ENCODE peak calls at places on chromosomes 11 and 22, in seven cellular contexts. One of them, this sample, is unnamed. For H3K4me1, the result is how much of the 10 kb centered on the place peaks cover.

GRCh38 chr11:124745835-124746620 is 6.0 kb downstream of the VSIG2 start:
- DNase-seq in stomach: no peak
- DNase-seq in Peyer's patch: peak
- DNase-seq in cardiac muscle cell: no peak
- DNase-seq in heart right ventricle: no peak
- DNase-seq in iPS DF 6.9: no peak
- DNase-seq in fibroblast of lung: no peak
- DNase-seq in this sample: no peak

GRCh38 chr11:79438631-79439429 is 2.0 kb downstream of the TENM4 start:
- DNase-seq in stomach: no peak
- DNase-seq in Peyer's patch: no peak
- DNase-seq in cardiac muscle cell: peak
- DNase-seq in heart right ventricle: peak
- DNase-seq in iPS DF 6.9: no peak
- DNase-seq in fibroblast of lung: peak
- DNase-seq in this sample: peak

GRCh38 chr11:10459029-10459970 is 4.2 kb downstream of the AMPD3 start:
- DNase-seq in stomach: no peak
- DNase-seq in Peyer's patch: no peak
- DNase-seq in cardiac muscle cell: peak
- DNase-seq in heart right ventricle: no peak
- DNase-seq in iPS DF 6.9: no peak
- DNase-seq in fibroblast of lung: no peak
- DNase-seq in this sample: no peak

GRCh38 chr22:35631597-35631996 is 14.5 kb upstream of the MB start:
- DNase-seq in stomach: peak
- DNase-seq in Peyer's patch: peak
- DNase-seq in cardiac muscle cell: peak
- DNase-seq in heart right ventricle: no peak
- DNase-seq in iPS DF 6.9: peak
- DNase-seq in fibroblast of lung: peak
- DNase-seq in this sample: no peak

GRCh38 chr22:45441158-45441557 is 27.7 kb downstream of the RIBC2 start:
- DNase-seq in stomach: peak
- DNase-seq in Peyer's patch: no peak
- DNase-seq in cardiac muscle cell: peak
- DNase-seq in heart right ventricle: peak
- DNase-seq in iPS DF 6.9: no peak
- DNase-seq in fibroblast of lung: peak
- DNase-seq in this sample: peak

GRCh38 chr11:24587655-24588054 is 90.8 kb downstream of the LUZP2 start:
- DNase-seq in stomach: no peak
- DNase-seq in Peyer's patch: no peak
- DNase-seq in cardiac muscle cell: peak
- DNase-seq in heart right ventricle: no peak
- DNase-seq in iPS DF 6.9: no peak
- DNase-seq in fibroblast of lung: peak
- DNase-seq in this sample: no peak

GRCh38 chr11:33197915-33198727 is 36.8 kb upstream of the CSTF3 start:
- DNase-seq in stomach: no peak
- DNase-seq in Peyer's patch: no peak
- DNase-seq in cardiac muscle cell: peak
- DNase-seq in heart right ventricle: no peak
- DNase-seq in iPS DF 6.9: no peak
- DNase-seq in fibroblast of lung: peak
- DNase-seq in this sample: no peak

GRCh38 chr11:26263769-26264168 is 68.2 kb upstream of the ANO3 start:
- DNase-seq in stomach: no peak
- DNase-seq in Peyer's patch: no peak
- DNase-seq in cardiac muscle cell: no peak
- DNase-seq in heart right ventricle: no peak
- DNase-seq in iPS DF 6.9: no peak
- DNase-seq in fibroblast of lung: no peak
- DNase-seq in this sample: no peak

GRCh38 chr22:22776121-22776520 is 111.5 kb upstream of the IGLL5 start:
- DNase-seq in stomach: no peak
- DNase-seq in Peyer's patch: no peak
- DNase-seq in cardiac muscle cell: no peak
- DNase-seq in heart right ventricle: no peak
- DNase-seq in iPS DF 6.9: no peak
- DNase-seq in fibroblast of lung: no peak
- DNase-seq in this sample: no peak

GRCh38 chr22:50609599-50609998 is 9.0 kb downstream of the MAPK8IP2 start:
- DNase-seq in stomach: no peak
- DNase-seq in Peyer's patch: no peak
- DNase-seq in cardiac muscle cell: no peak
- DNase-seq in heart right ventricle: no peak
- DNase-seq in iPS DF 6.9: no peak
- DNase-seq in fibroblast of lung: no peak
- DNase-seq in this sample: no peak

GRCh38 chr11:43825217-43825816 is 55.3 kb upstream of the ALKBH3 start:
- DNase-seq in stomach: no peak
- DNase-seq in Peyer's patch: no peak
- DNase-seq in cardiac muscle cell: peak
- DNase-seq in heart right ventricle: no peak
- DNase-seq in iPS DF 6.9: no peak
- DNase-seq in fibroblast of lung: peak
- DNase-seq in this sample: no peak

GRCh38 chr11:206516-207212 is 535 bp downstream of the BET1L start:
- DNase-seq in stomach: peak
- DNase-seq in Peyer's patch: peak
- DNase-seq in cardiac muscle cell: no peak
- DNase-seq in heart right ventricle: no peak
- DNase-seq in iPS DF 6.9: no peak
- DNase-seq in fibroblast of lung: no peak
- DNase-seq in this sample: no peak

GRCh38 chr11:45090607-45091006 is 55.8 kb upstream of the PRDM11 start:
- DNase-seq in stomach: no peak
- DNase-seq in Peyer's patch: no peak
- DNase-seq in cardiac muscle cell: no peak
- DNase-seq in heart right ventricle: no peak
- DNase-seq in iPS DF 6.9: no peak
- DNase-seq in fibroblast of lung: no peak
- DNase-seq in this sample: no peak
- H3K4me1 ChIP-seq in stomach: under half
- H3K4me1 ChIP-seq in Peyer's patch: under half
- H3K4me1 ChIP-seq in cardiac muscle cell: under half
- H3K4me1 ChIP-seq in heart right ventricle: half or more
- H3K4me1 ChIP-seq in iPS DF 6.9: under half
- H3K4me1 ChIP-seq in fibroblast of lung: half or more
- H3K4me1 ChIP-seq in this sample: half or more

GRCh38 chr11:7904910-7905309 is 26.2 kb downstream of the OR10A6 start:
- DNase-seq in stomach: no peak
- DNase-seq in Peyer's patch: no peak
- DNase-seq in cardiac muscle cell: no peak
- DNase-seq in heart right ventricle: no peak
- DNase-seq in iPS DF 6.9: no peak
- DNase-seq in fibroblast of lung: peak
- DNase-seq in this sample: no peak

GRCh38 chr11:7907121-7907520 is 23.9 kb downstream of the OR10A6 start:
- DNase-seq in stomach: no peak
- DNase-seq in Peyer's patch: no peak
- DNase-seq in cardiac muscle cell: no peak
- DNase-seq in heart right ventricle: no peak
- DNase-seq in iPS DF 6.9: no peak
- DNase-seq in fibroblast of lung: no peak
- DNase-seq in this sample: no peak

GRCh38 chr11:7905961-7906429 is 25.1 kb downstream of the OR10A6 start:
- DNase-seq in stomach: peak
- DNase-seq in Peyer's patch: no peak
- DNase-seq in cardiac muscle cell: no peak
- DNase-seq in heart right ventricle: no peak
- DNase-seq in iPS DF 6.9: no peak
- DNase-seq in fibroblast of lung: no peak
- DNase-seq in this sample: no peak

GRCh38 chr11:7906481-7906880 is 24.6 kb downstream of the OR10A6 start:
- DNase-seq in stomach: no peak
- DNase-seq in Peyer's patch: no peak
- DNase-seq in cardiac muscle cell: no peak
- DNase-seq in heart right ventricle: no peak
- DNase-seq in iPS DF 6.9: no peak
- DNase-seq in fibroblast of lung: no peak
- DNase-seq in this sample: no peak

GRCh38 chr11:7905549-7905948 is 25.5 kb downstream of the OR10A6 start:
- DNase-seq in stomach: no peak
- DNase-seq in Peyer's patch: no peak
- DNase-seq in cardiac muscle cell: no peak
- DNase-seq in heart right ventricle: no peak
- DNase-seq in iPS DF 6.9: no peak
- DNase-seq in fibroblast of lung: no peak
- DNase-seq in this sample: no peak
- H3K27ac ChIP-seq in stomach: peak
- H3K27ac ChIP-seq in Peyer's patch: no peak
- H3K27ac ChIP-seq in cardiac muscle cell: no peak
- H3K27ac ChIP-seq in heart right ventricle: no peak
- H3K27ac ChIP-seq in iPS DF 6.9: no peak
- H3K27ac ChIP-seq in fibroblast of lung: no peak
- H3K27ac ChIP-seq in this sample: no peak

DNA sequence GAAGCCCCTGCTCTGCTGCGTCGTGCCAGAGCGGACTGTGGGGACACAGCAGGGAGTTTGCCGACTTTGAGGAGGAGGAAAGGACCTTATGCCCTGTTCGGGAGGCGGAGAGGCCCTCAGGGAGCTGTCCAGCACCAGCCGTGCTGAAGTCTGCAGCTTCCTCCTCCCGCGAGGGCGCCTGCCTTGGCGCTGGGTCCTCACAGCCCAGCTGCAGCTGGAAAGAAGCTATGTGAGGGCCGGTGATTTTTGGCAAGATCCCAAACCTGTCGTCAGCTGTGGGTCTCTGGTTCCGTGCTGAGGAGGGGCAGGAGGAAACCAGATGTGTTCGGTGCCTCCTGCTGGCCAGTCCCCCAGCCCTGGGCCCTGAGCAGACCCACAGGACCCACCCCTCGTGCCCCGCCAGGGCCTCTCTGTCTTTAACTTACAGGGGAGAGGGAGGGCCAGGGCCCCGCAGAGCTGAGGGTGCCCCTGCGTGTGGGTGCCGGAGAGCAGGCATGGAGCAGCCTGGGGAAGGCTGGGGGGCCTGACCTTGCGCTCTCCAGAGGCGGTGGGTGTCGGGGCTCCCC is 12.0 kb downstream of the BRSK2 start:
- DNase-seq in stomach: peak
- DNase-seq in Peyer's patch: peak
- DNase-seq in cardiac muscle cell: peak
- DNase-seq in heart right ventricle: peak
- DNase-seq in iPS DF 6.9: no peak
- DNase-seq in fibroblast of lung: peak
- DNase-seq in this sample: peak
- H3K4me1 ChIP-seq in stomach: under half
- H3K4me1 ChIP-seq in Peyer's patch: under half
- H3K4me1 ChIP-seq in cardiac muscle cell: under half
- H3K4me1 ChIP-seq in heart right ventricle: under half
- H3K4me1 ChIP-seq in iPS DF 6.9: under half
- H3K4me1 ChIP-seq in fibroblast of lung: under half
- H3K4me1 ChIP-seq in this sample: under half

GRCh38 chr11:102792604-102793003 is 5.4 kb downstream of the MMP1 start:
- DNase-seq in stomach: no peak
- DNase-seq in Peyer's patch: no peak
- DNase-seq in cardiac muscle cell: no peak
- DNase-seq in heart right ventricle: no peak
- DNase-seq in iPS DF 6.9: no peak
- DNase-seq in fibroblast of lung: no peak
- DNase-seq in this sample: no peak

GRCh38 chr11:102788334-102789035 is 8.1 kb upstream of the MMP10 start:
- DNase-seq in stomach: no peak
- DNase-seq in Peyer's patch: no peak
- DNase-seq in cardiac muscle cell: no peak
- DNase-seq in heart right ventricle: no peak
- DNase-seq in iPS DF 6.9: no peak
- DNase-seq in fibroblast of lung: no peak
- DNase-seq in this sample: no peak

GRCh38 chr11:102793677-102794290 is 4.2 kb downstream of the MMP1 start:
- DNase-seq in stomach: no peak
- DNase-seq in Peyer's patch: no peak
- DNase-seq in cardiac muscle cell: no peak
- DNase-seq in heart right ventricle: no peak
- DNase-seq in iPS DF 6.9: no peak
- DNase-seq in fibroblast of lung: no peak
- DNase-seq in this sample: no peak

GRCh38 chr11:102794382-102794781 is 3.6 kb downstream of the MMP1 start:
- DNase-seq in stomach: no peak
- DNase-seq in Peyer's patch: no peak
- DNase-seq in cardiac muscle cell: peak
- DNase-seq in heart right ventricle: no peak
- DNase-seq in iPS DF 6.9: peak
- DNase-seq in fibroblast of lung: no peak
- DNase-seq in this sample: no peak

GRCh38 chr11:102791271-102792036 is 6.5 kb downstream of the MMP1 start:
- DNase-seq in stomach: no peak
- DNase-seq in Peyer's patch: no peak
- DNase-seq in cardiac muscle cell: no peak
- DNase-seq in heart right ventricle: no peak
- DNase-seq in iPS DF 6.9: no peak
- DNase-seq in fibroblast of lung: no peak
- DNase-seq in this sample: no peak
- H3K27ac ChIP-seq in stomach: peak
- H3K27ac ChIP-seq in Peyer's patch: no peak
- H3K27ac ChIP-seq in cardiac muscle cell: no peak
- H3K27ac ChIP-seq in heart right ventricle: no peak
- H3K27ac ChIP-seq in iPS DF 6.9: no peak
- H3K27ac ChIP-seq in fibroblast of lung: no peak
- H3K27ac ChIP-seq in this sample: no peak

DNA sequence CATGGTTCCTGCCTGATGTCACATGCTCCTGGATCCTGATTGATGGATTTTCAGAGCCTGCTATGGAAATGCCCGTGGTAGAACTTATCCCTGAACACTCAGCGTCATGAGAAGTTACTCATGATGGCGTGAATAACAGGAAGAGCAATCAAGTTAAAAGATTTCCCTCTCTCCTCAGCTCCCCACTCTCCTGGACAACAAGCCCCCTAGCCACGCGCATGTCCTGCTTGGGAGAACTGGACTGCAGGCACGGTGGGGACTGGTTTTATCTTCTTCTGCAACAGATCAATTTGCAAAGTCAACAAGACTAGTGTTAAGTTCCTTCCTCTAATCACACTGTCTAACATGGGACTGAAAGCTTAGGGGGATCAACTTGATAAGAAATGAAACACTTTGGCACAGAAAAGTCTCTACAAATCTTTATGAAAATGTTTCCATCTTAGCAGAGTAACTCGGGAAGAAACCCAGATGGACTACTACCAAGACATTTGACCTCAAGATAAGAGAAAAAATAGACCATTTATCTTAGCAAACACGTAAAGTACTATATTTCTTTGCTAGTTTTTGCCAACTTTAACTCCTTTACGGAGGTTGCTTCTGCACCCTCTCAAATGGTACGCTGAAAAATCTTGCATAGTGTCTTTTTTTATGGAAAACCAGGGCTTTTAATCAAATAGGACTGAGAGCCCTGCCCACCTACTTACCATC is 27.5 kb downstream of the POU2AF1 start:
- DNase-seq in stomach: no peak
- DNase-seq in Peyer's patch: no peak
- DNase-seq in cardiac muscle cell: no peak
- DNase-seq in heart right ventricle: no peak
- DNase-seq in iPS DF 6.9: no peak
- DNase-seq in fibroblast of lung: no peak
- DNase-seq in this sample: no peak
- H3K4me1 ChIP-seq in stomach: under half
- H3K4me1 ChIP-seq in Peyer's patch: under half
- H3K4me1 ChIP-seq in cardiac muscle cell: under half
- H3K4me1 ChIP-seq in heart right ventricle: under half
- H3K4me1 ChIP-seq in iPS DF 6.9: under half
- H3K4me1 ChIP-seq in fibroblast of lung: under half
- H3K4me1 ChIP-seq in this sample: under half

GRCh38 chr22:28730146-28730545 is 11.5 kb downstream of the CHEK2 start:
- DNase-seq in stomach: no peak
- DNase-seq in Peyer's patch: no peak
- DNase-seq in cardiac muscle cell: no peak
- DNase-seq in heart right ventricle: no peak
- DNase-seq in iPS DF 6.9: no peak
- DNase-seq in fibroblast of lung: no peak
- DNase-seq in this sample: no peak
- H3K27ac ChIP-seq in stomach: no peak
- H3K27ac ChIP-seq in Peyer's patch: no peak
- H3K27ac ChIP-seq in cardiac muscle cell: no peak
- H3K27ac ChIP-seq in heart right ventricle: no peak
- H3K27ac ChIP-seq in iPS DF 6.9: no peak
- H3K27ac ChIP-seq in fibroblast of lung: no peak
- H3K27ac ChIP-seq in this sample: no peak